ENCODE peak calls at places on chromosomes 11 and 22, in six cellular contexts. Z is fibroblast of pulmonary artery, U is HCT116, K is fibroblast of lung, L is neural progenitor cell, A is colonic mucosa. O is an unnamed sample.

GRCh38 chr22:43840851-43841250 is 21.5 kb downstream of the SULT4A1 start:
- DNase-seq in Z (no peak), U (no peak), K (no peak), L (no peak), A (no peak), O (no peak)

GRCh38 chr22:47367993-47368945 is 605.8 kb downstream of the TBC1D22A start:
- DNase-seq in Z (no peak), U (no peak), K (no peak), L (no peak), A (peak; percentile 6), O (no peak)

GRCh38 chr11:103587951-103588788 is 448.3 kb upstream of the DDI1 start:
- DNase-seq in Z (peak; percentile 62), U (no peak), K (peak; percentile 29), L (no peak), A (no peak), O (no peak)

GRCh38 chr11:12618743-12619540 is 55.3 kb upstream of the TEAD1 start:
- DNase-seq in Z (peak; percentile 49), U (no peak), K (peak; percentile 38), L (no peak), A (no peak), O (no peak)

GRCh38 chr22:29782061-29782845 is 15.1 kb downstream of the UQCR10 start:
- DNase-seq in Z (peak; percentile 28), U (no peak), K (peak; percentile 71), L (no peak), A (peak; percentile 65), O (no peak)

GRCh38 chr11:104984818-104985217 is 16.4 kb upstream of the CASP4 start:
- DNase-seq in Z (peak; percentile 12), U (no peak), K (no peak), L (no peak), A (no peak), O (no peak)

GRCh38 chr22:44325718-44326548 is 13.2 kb upstream of the SHISAL1 start:
- DNase-seq in Z (peak; percentile 56), U (no peak), K (peak; percentile 56), L (peak; percentile 38), A (no peak), O (no peak)

GRCh38 chr22:37665487-37665886 is 7.0 kb downstream of the PDXP start:
- DNase-seq in Z (no peak), U (no peak), K (no peak), L (no peak), A (no peak), O (no peak)

GRCh38 chr11:68032997-68033707 is 2.7 kb downstream of the NDUFS8 start:
- DNase-seq in Z (no peak), U (no peak), K (no peak), L (no peak), A (no peak), O (no peak)

DNA sequence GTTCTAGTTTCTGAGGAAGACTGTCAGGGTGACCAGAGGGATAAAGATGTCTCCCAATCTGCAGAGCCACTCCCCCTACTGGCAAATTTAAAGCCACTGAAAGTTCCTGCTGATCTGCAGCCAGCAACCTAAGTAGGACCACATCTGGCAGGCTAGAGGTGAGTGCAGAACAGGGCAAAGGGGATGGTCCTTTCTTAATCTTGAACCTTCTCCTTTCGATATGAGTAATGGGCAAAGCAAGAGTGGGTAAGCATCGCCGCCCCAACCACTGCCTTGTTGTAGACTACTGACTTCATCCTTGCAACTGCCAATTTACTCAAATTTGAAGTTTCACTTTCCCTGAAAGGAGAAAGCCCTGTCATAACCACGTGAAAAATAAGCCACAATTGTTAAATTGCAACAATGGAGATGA is 30.7 kb downstream of the SCUBE2 start:
- DNase-seq in Z (no peak), U (no peak), K (no peak), L (peak; percentile 63), A (no peak), O (no peak)
- TF ChIP-seq CTCF in Z (peak; percentile 12), U (no peak), K (peak; percentile 21), L (peak; percentile 59), A (peak; percentile 15), O (no peak)

DNA sequence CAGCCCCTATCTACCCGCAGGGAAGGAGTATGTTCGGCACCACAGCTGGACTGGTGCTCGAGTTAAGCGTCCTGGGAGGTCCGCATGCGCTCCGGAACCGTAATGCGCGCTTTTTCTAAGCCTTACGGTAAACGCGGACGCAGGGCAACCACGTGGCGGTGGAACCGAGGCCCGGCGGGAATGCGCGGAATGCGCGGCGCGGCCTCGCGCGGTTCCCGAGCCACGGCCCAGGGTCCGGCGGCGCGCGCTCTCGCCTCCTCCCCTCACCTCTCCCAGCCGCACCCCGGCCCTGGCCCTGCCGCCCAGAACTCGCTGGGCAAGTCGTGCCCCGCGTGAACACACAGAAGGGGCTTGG is 4.5 kb upstream of the CCND1 start:
- DNase-seq in Z (peak; percentile 92), U (peak; percentile 80), K (peak; percentile 91), L (peak; percentile 93), A (peak; percentile 82), O (peak; percentile 78)
- H3K4me3 ChIP-seq in Z (peak overlapping the region; percentile 31), U (peak overlapping the region; percentile 99), K (peak overlapping the region; percentile 31), L (peak overlapping the region; percentile 94), A (peak overlapping the region; percentile 42), O (peak overlapping the region; percentile 24)

DNA sequence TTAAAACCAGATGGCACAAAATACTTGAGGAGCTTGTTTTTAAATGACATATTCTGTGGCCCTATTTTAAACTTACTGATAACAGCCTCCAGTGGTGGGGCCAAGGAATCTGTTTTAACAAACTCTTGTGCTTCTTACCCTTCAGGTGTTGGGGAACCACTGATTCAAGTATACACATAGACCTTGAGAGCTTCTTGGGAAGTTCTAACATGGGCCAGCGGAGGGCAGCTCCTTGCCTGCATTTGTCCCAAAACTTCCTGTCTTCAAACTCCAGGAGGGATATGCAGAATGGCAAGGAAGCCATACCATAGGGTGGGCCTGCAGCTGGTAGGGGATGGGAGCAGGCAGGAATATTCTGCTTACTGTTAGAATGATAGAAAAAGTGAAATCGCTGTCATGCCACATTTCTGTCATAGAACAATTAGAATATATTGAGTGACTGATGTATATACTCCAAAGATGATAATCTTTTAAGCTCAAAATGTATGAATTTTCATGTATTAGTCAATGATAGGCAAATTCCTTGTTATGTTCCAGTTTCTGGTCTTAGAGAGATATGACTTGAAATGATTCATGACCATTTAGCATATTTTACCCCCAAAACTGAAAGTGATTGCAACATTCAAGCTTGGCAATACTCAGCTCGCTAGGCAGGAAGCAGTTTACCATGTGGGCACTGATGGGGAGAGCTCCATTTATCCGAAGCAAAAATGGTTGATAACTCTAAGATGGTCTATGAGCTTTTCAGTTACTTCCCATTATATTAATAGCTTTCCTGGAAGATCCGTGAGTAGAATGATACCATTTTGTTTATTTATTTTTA is 9.2 kb downstream of the EXT2 start:
- DNase-seq in Z (peak; percentile 60), U (no peak), K (no peak), L (no peak), A (no peak), O (no peak)
- TF ChIP-seq CTCF in Z (no peak), U (no peak), K (peak; percentile 15), L (no peak), A (no peak), O (no peak)

GRCh38 chr11:60923800-60924109 is 505 bp upstream of the TMEM132A start:
- DNase-seq in Z (no peak), U (no peak), K (no peak), L (no peak), A (no peak), O (no peak)
- H3K4me3 ChIP-seq in Z (peak overlapping the region; percentile 78), U (peak overlapping the region; percentile 75), K (no peak overlapping the region), L (peak overlapping the region; percentile 90), A (no peak overlapping the region), O (no peak overlapping the region)

DNA sequence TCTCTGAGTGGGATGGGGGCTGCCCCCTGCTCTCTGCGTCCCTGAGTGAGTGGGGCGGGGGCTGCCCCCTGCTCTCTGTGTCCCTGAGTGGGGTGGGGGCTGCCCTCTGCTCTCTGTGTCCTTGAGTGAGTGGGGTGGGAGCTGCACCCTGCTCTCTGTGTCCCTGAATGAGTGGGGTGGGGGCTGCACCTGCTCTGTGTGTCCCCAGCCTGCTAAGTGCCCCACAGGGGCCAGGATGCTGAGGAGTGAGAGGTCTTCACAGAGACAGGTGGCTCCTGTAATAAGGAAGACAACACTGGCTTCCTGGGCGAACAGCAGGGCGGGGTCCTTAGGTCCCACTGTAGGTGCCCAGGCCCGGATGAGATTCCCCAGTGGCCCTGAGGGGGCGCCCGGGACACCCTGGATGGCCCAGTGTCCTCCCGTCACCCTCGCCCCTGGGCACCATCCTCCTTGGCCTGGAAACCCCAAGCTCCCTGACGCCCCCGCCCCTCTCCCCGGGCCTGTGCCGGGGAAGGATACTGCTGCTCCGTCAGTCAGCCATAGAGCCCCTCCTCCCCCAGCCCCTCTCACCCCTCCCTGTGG is 3.8 kb upstream of the CCDC188 start:
- DNase-seq in Z (no peak), U (no peak), K (no peak), L (no peak), A (no peak), O (no peak)
- TF ChIP-seq CTCF in Z (no peak), U (no peak), K (no peak), L (no peak), A (no peak), O (peak; percentile 41)

O was measured in astrocyte of the cerebellum.